ENCODE peak calls at places on chromosomes 11 and 22, in six cellular contexts. S is AG09319, Q is fibroblast of lung, X is HepG2, P is HCT116, J is left ventricle myocardium inferior. V is an unnamed sample.

GRCh38 chr11:1889941-1890855 is 1.5 kb downstream of the PRR33 start:
- DNase-seq in S (no peak), Q (no peak), X (no peak), P (no peak), J (no peak), V (no peak)

GRCh38 chr11:27469333-27469680 is 3.3 kb downstream of the LGR4 start:
- DNase-seq in S (no peak), Q (no peak), X (no peak), P (no peak), J (no peak), V (no peak)

GRCh38 chr22:49099496-49100124 is 728.1 kb downstream of the BRD1 start:
- DNase-seq in S (no peak), Q (no peak), X (no peak), P (peak), J (no peak), V (no peak)

GRCh38 chr11:6705905-6706535 is 22.9 kb upstream of the MRPL17 start:
- DNase-seq in S (no peak), Q (peak), X (peak), P (no peak), J (no peak), V (peak)

GRCh38 chr11:1624621-1625020 is 2.7 kb upstream of the KRTAP5-4 start:
- DNase-seq in S (no peak), Q (no peak), X (no peak), P (no peak), J (no peak), V (no peak)

GRCh38 chr11:67282876-67283371 is 6.2 kb upstream of the ANKRD13D start:
- DNase-seq in S (no peak), Q (no peak), X (no peak), P (no peak), J (peak), V (no peak)

GRCh38 chr11:43269229-43269928 is 42.4 kb upstream of the API5 start:
- DNase-seq in S (no peak), Q (no peak), X (no peak), P (no peak), J (peak), V (no peak)

GRCh38 chr11:32830796-32831195 is 1.1 kb downstream of the PRRG4 start:
- DNase-seq in S (no peak), Q (no peak), X (no peak), P (no peak), J (no peak), V (no peak)

GRCh38 chr11:65556470-65557279 is 1.5 kb downstream of the LTBP3 start:
- DNase-seq in S (no peak), Q (no peak), X (no peak), P (no peak), J (no peak), V (no peak)

GRCh38 chr11:121415861-121416260 is 36.3 kb upstream of the SORL1 start:
- DNase-seq in S (no peak), Q (peak), X (no peak), P (no peak), J (no peak), V (no peak)

GRCh38 chr11:122677256-122677655 is 21.7 kb downstream of the UBASH3B start:
- DNase-seq in S (no peak), Q (no peak), X (no peak), P (no peak), J (no peak), V (no peak)

GRCh38 chr11:85027346-85027745 is 599.8 kb downstream of the DLG2 start:
- DNase-seq in S (no peak), Q (no peak), X (no peak), P (no peak), J (no peak), V (no peak)

GRCh38 chr22:39384750-39385480 is 14.7 kb upstream of the TAB1 start:
- DNase-seq in S (no peak), Q (peak), X (peak), P (no peak), J (no peak), V (peak)

GRCh38 chr11:113542420-113542819 is 67.2 kb upstream of the DRD2 start:
- DNase-seq in S (no peak), Q (no peak), X (no peak), P (no peak), J (no peak), V (no peak)

GRCh38 chr22:38941488-38941987 is 15.9 kb upstream of the APOBEC3A start:
- DNase-seq in S (no peak), Q (no peak), X (no peak), P (no peak), J (no peak), V (no peak)

GRCh38 chr11:134759314-134759713 is 347.3 kb upstream of the B3GAT1 start:
- DNase-seq in S (no peak), Q (no peak), X (no peak), P (no peak), J (no peak), V (no peak)

GRCh38 chr11:122024278-122024677 is 91.7 kb downstream of the BLID start:
- DNase-seq in S (no peak), Q (no peak), X (no peak), P (no peak), J (no peak), V (no peak)

GRCh38 chr11:50098186-50098725 is 65.6 kb downstream of the OR4C45 start:
- DNase-seq in S (no peak), Q (no peak), X (no peak), P (no peak), J (no peak), V (no peak)

GRCh38 chr11:93655581-93656255 is 5.8 kb upstream of the CEP295 start:
- DNase-seq in S (no peak), Q (no peak), X (no peak), P (no peak), J (no peak), V (no peak)

GRCh38 chr11:119992171-119993051 is 145.5 kb downstream of the TRIM29 start:
- DNase-seq in S (no peak), Q (no peak), X (no peak), P (no peak), J (no peak), V (no peak)

GRCh38 chr22:37172266-37173245 is 15.5 kb downstream of the C1QTNF6 start:
- DNase-seq in S (no peak), Q (no peak), X (no peak), P (no peak), J (no peak), V (peak)

GRCh38 chr22:37169412-37169811 is 18.6 kb downstream of the C1QTNF6 start:
- DNase-seq in S (no peak), Q (no peak), X (no peak), P (no peak), J (no peak), V (no peak)

GRCh38 chr22:37167981-37168647 is 18.4 kb upstream of the IL2RB start:
- DNase-seq in S (no peak), Q (no peak), X (no peak), P (no peak), J (no peak), V (no peak)

GRCh38 chr22:37171662-37172061 is 16.4 kb downstream of the C1QTNF6 start:
- DNase-seq in S (no peak), Q (no peak), X (no peak), P (no peak), J (no peak), V (no peak)

DNA sequence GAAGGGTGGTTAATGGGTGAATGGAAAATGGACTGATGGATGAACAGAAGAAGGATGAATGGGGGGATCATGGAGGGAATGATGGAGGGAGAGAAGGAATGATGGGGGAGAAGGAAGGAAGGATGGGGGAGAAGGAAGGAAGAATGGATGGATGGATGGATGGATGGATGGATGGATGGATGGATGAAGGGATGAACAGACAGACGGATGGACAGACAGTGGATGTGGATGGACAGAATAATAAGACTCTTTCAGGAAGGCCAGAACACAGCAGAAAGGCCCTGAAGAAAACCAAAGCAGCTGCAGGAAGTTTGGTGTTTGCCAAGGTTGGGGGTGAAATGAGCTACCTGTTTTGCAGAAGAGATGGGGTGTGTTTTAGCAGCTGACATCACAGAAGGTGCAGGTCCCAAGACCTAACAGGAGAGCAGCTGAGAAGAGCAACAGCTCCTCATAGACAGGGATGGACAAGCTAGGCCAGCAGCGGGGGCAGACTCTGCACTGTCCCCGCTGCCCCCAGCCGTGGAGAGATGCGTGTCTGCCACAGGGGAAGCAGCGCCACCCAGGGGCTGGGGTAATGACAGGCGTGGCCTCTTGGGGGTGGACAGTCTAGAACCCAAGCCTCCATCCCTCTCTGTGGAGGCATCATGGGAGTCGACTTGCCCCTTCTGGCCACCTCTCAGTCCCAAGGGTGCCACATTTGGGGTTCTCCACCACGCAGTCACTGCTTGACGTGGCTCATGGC is 17.9 kb downstream of the C1QTNF6 start:
- DNase-seq in S (no peak), Q (no peak), X (no peak), P (no peak), J (no peak), V (peak)
- TF ChIP-seq CTCF in S (no peak), Q (no peak), X (no peak), P (peak), J (no peak), V (no peak)

DNA sequence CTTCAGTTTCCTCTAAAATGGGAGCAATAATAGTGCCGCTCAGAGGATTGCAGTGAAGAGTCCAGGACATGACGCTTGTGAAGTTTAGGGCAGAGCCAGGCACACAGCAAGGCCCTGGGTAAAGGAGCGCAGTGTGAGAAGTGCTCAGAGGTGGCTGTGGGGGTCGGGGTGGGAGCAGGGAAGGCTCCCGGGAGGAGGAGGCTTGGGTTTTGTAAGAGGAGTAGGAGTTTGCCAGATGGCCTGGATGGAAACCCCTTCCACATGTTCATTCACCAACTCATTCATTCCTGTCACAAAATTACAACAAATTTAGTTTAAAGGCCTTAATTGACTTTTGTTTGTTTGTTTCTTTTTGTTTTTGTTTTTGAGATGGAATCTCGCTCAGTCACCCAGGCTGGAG is 17.0 kb downstream of the CRYBB2 start:
- DNase-seq in S (no peak), Q (no peak), X (no peak), P (no peak), J (no peak), V (no peak)
- TF ChIP-seq CTCF in S (no peak), Q (no peak), X (no peak), P (no peak), J (no peak), V (no peak)

GRCh38 chr11:117315285-117316196 is 515 bp downstream of the BACE1 start:
- DNase-seq in S (no peak), Q (no peak), X (no peak), P (no peak), J (no peak), V (no peak)
- TF ChIP-seq CTCF in S (no peak), Q (no peak), X (no peak), P (no peak), J (no peak), V (no peak)

DNA sequence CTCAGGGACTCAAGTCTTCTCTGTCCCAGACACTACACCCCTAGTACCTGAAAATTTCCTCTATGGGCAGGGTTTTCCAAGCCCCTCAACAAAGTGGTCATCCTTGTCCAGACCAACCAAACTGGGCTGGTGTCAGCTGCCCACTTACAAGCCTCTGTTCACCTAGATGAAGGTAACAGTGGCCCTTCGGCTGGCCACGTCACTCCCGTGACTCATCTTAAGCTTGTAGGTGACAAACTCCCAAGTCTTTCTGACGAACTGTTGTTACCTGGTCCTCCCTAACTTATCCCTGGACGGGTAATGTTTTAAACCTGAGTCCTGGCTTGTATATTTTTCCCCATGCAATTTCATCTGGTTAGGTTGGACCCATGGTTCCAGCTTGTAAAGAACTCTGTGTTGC is 4.7 kb downstream of the CXCR5 start:
- DNase-seq in S (no peak), Q (no peak), X (no peak), P (peak), J (no peak), V (no peak)
- TF ChIP-seq CTCF in S (no peak), Q (no peak), X (no peak), P (no peak), J (no peak), V (no peak)

GRCh38 chr22:19930537-19931486 is 10.8 kb upstream of the COMT start:
- DNase-seq in S (no peak), Q (no peak), X (no peak), P (no peak), J (no peak), V (no peak)

GRCh38 chr22:19931514-19931913 is 10.1 kb upstream of the COMT start:
- DNase-seq in S (no peak), Q (no peak), X (no peak), P (no peak), J (no peak), V (no peak)

GRCh38 chr22:19936513-19936912 is 5.1 kb upstream of the COMT start:
- DNase-seq in S (no peak), Q (no peak), X (no peak), P (no peak), J (no peak), V (no peak)

GRCh38 chr22:19932367-19933206 is 9.0 kb upstream of the COMT start:
- DNase-seq in S (no peak), Q (no peak), X (no peak), P (no peak), J (no peak), V (no peak)

GRCh38 chr22:19933328-19934241 is 8.0 kb upstream of the COMT start:
- DNase-seq in S (no peak), Q (no peak), X (no peak), P (no peak), J (no peak), V (no peak)
- TF ChIP-seq CTCF in S (no peak), Q (no peak), X (no peak), P (no peak), J (no peak), V (no peak)

GRCh38 chr22:22195265-22196017 is 49.1 kb upstream of the VPREB1 start:
- DNase-seq in S (no peak), Q (peak), X (peak), P (peak), J (no peak), V (peak)
- TF ChIP-seq CTCF in S (peak), Q (peak), X (peak), P (peak), J (peak), V (peak)

DNA sequence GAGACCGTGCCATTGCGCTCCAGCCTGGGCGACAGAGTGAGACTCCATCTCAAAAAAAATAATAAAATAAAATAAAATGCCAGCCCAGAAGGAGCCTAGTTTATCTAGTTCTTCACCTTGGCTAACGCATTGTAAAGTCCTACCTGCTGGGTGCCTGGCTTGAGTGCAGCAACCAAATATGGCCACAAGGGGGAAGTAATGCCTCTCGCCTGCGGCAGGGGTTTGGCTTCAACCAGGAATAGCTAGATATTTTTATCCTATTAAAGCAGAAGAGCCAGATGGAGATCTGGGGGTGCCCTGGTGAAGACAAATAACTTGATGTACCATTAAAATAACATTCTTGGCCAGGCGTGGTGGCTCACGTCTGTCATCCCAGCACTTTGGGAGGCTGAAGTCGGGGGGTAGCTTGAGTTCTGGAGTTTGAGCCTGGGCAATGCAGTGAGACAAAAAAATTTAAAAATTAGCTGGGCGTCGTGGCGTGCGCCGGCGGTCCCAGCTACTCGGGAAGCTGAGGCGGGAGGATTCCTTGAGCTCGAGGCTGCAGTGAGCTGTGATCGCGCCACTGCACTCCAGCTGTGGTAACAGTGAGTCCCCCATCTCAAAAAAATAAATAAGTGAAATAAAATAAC is 20.6 kb upstream of the PLEKHB1 start:
- DNase-seq in S (peak), Q (peak), X (peak), P (peak), J (peak), V (peak)
- TF ChIP-seq CTCF in S (peak), Q (peak), X (peak), P (peak), J (peak), V (peak)